ENCODE peak calls at places on chromosomes 12 and 14, in five cellular contexts. P is mesenchymal stem cell; T is CD4-positive, alpha-beta memory T cell; B is fibroblast of mammary gland; N is brain microvascular endothelial cell. W is an unnamed sample.

GRCh38 chr12:76679778-76680177 is 84.1 kb upstream of the ZDHHC17 start:
- DNase-seq in T (no peak), P (no peak), B (no peak), N (peak; percentile 45), W (no peak)

GRCh38 chr14:91325211-91325610 is 80.7 kb upstream of the GPR68 start:
- DNase-seq in T (no peak), N (no peak), P (no peak), B (no peak), W (no peak)

GRCh38 chr14:87066221-87066817 is 926.7 kb downstream of the GALC start:
- DNase-seq in B (peak; percentile 9), N (no peak), T (no peak), P (peak; percentile 3), W (no peak)

GRCh38 chr14:77098470-77099353 is 654 bp downstream of the CIPC start:
- DNase-seq in B (no peak), N (no peak), T (peak; percentile 22), P (no peak), W (no peak)

GRCh38 chr12:45182511-45182910 is 33.4 kb upstream of the ANO6 start:
- DNase-seq in B (no peak), N (no peak), P (no peak), T (no peak), W (no peak)

GRCh38 chr12:112133418-112133817 is 8.1 kb downstream of the TRAFD1 start:
- DNase-seq in N (no peak), T (no peak), B (no peak), P (no peak), W (no peak)

GRCh38 chr12:57370696-57371095 is 60.1 kb downstream of the R3HDM2 start:
- DNase-seq in T (no peak), P (no peak), B (no peak), N (no peak), W (peak; percentile 14)

GRCh38 chr12:110107369-110108281 is 16.5 kb upstream of the IFT81 start:
- DNase-seq in B (peak; percentile 99), N (peak; percentile 99), P (peak; percentile 68), T (no peak), W (peak; percentile 93)

GRCh38 chr12:57261385-57261784 is 10.4 kb upstream of the STAC3 start:
- DNase-seq in T (no peak), P (no peak), N (no peak), B (no peak), W (no peak)

GRCh38 chr12:108589028-108589839 is 8.7 kb downstream of the TMEM119 start:
- DNase-seq in B (peak; percentile 80), T (no peak), P (no peak), N (no peak), W (peak; percentile 55)

GRCh38 chr12:62505786-62506185 is 39.2 kb downstream of the MON2 start:
- DNase-seq in B (no peak), N (no peak), T (no peak), P (no peak), W (no peak)

GRCh38 chr12:10242539-10242938 is 29.9 kb downstream of the GABARAPL1 start:
- DNase-seq in B (no peak), N (no peak), T (no peak), P (no peak), W (no peak)

GRCh38 chr12:26869908-26870459 is 37.0 kb upstream of the ITPR2 start:
- DNase-seq in T (no peak), N (no peak), B (no peak), P (no peak), W (no peak)

GRCh38 chr14:100348253-100348729 is 25.2 kb downstream of the SLC25A47 start:
- DNase-seq in P (no peak), B (no peak), T (no peak), N (no peak), W (no peak)

GRCh38 chr12:62917066-62917465 is 17.9 kb downstream of the PPM1H start:
- DNase-seq in T (no peak), P (no peak), B (no peak), N (no peak), W (no peak)

GRCh38 chr12:25207883-25208282 is 12.8 kb downstream of the ETFRF1 start:
- DNase-seq in N (no peak), P (no peak), B (no peak), T (no peak), W (no peak)

GRCh38 chr12:118773956-118774723 is 207.2 kb upstream of the SRRM4 start:
- DNase-seq in N (no peak), B (no peak), T (no peak), P (no peak), W (no peak)

GRCh38 chr12:89236237-89236636 is 116.1 kb downstream of the DUSP6 start:
- DNase-seq in T (no peak), N (no peak), P (peak; percentile 67), B (peak; percentile 84), W (no peak)

GRCh38 chr12:72191761-72192160 is 80.4 kb upstream of the TRHDE start:
- DNase-seq in N (no peak), B (no peak), T (no peak), P (no peak), W (no peak)

GRCh38 chr14:54773171-54774006 is 129.2 kb downstream of the GCH1 start:
- DNase-seq in P (peak; percentile 100), T (peak; percentile 75), N (peak; percentile 99), B (peak; percentile 100), W (peak; percentile 100)

GRCh38 chr14:23079716-23080115 is 15.2 kb downstream of the ACIN1 start:
- DNase-seq in T (no peak), P (no peak), B (peak; percentile 68), N (no peak), W (no peak)

GRCh38 chr14:45359766-45360165 is 106.8 kb upstream of the MIS18BP1 start:
- DNase-seq in B (peak; percentile 19), T (no peak), N (no peak), P (peak; percentile 46), W (no peak)

GRCh38 chr12:7090222-7090998 is 1.8 kb downstream of the C1R start:
- DNase-seq in B (peak; percentile 65), N (no peak), P (peak; percentile 38), T (no peak), W (no peak)

GRCh38 chr12:3332190-3332589 is 158.8 kb upstream of the PRMT8 start:
- DNase-seq in N (peak; percentile 8), T (no peak), P (peak; percentile 2), B (peak; percentile 18), W (no peak)

GRCh38 chr12:57166971-57167371 is 19.6 kb upstream of the LRP1-AS start:
- DNase-seq in B (peak; percentile 90), N (peak; percentile 68), T (no peak), P (peak; percentile 67), W (peak; percentile 38)

GRCh38 chr12:57239587-57240068 is 10.1 kb downstream of the SHMT2 start:
- DNase-seq in B (no peak), T (no peak), P (no peak), N (no peak), W (no peak)

GRCh38 chr12:121465921-121466799 is 66.2 kb downstream of the RNF34 start:
- DNase-seq in P (peak; percentile 32), B (no peak), N (no peak), T (peak; percentile 41), W (peak; percentile 23)

GRCh38 chr12:116734156-116734768 is 3.6 kb downstream of the SPRING1 start:
- DNase-seq in T (no peak), N (no peak), P (no peak), B (no peak), W (no peak)

GRCh38 chr14:35261774-35262173 is 30.4 kb upstream of the PSMA6 start:
- DNase-seq in B (peak; percentile 2), T (no peak), N (no peak), P (peak; percentile 17), W (peak; percentile 55)

GRCh38 chr12:88854260-88854659 is 274.0 kb upstream of the KITLG start:
- DNase-seq in P (peak; percentile 48), B (peak; percentile 42), T (no peak), N (peak; percentile 73), W (peak; percentile 46)

GRCh38 chr14:51089278-51089677 is 5.6 kb downstream of the TRIM9 start:
- DNase-seq in P (no peak), T (no peak), N (no peak), B (no peak), W (no peak)

GRCh38 chr12:62684586-62685295 is 218.1 kb downstream of the MON2 start:
- DNase-seq in P (no peak), B (peak; percentile 91), T (no peak), N (no peak), W (peak; percentile 26)

GRCh38 chr14:22281322-22281977 is 307.6 kb downstream of the DAD1 start:
- DNase-seq in P (no peak), N (no peak), B (no peak), T (no peak), W (no peak)

GRCh38 chr12:62802981-62803380 is 132.0 kb downstream of the PPM1H start:
- DNase-seq in B (no peak), T (no peak), N (peak; percentile 36), P (no peak), W (no peak)

GRCh38 chr14:85313801-85314207 is 216.1 kb upstream of the FLRT2 start:
- DNase-seq in B (no peak), P (peak; percentile 83), T (no peak), N (peak; percentile 32), W (no peak)

GRCh38 chr12:74415633-74416032 is 122.0 kb upstream of the ATXN7L3B start:
- DNase-seq in N (peak; percentile 28), B (peak; percentile 21), T (no peak), P (peak; percentile 44), W (peak; percentile 48)

GRCh38 chr14:104978774-104979691 is 859 bp upstream of the AHNAK2 start:
- DNase-seq in B (no peak), T (no peak), P (no peak), N (no peak), W (no peak)
- H3K4me3 ChIP-seq in B (peak overlapping the region; percentile 33), T (no peak overlapping the region), P (peak overlapping the region; percentile 40), N (peak overlapping the region; percentile 44), W (peak overlapping the region; percentile 37)

DNA sequence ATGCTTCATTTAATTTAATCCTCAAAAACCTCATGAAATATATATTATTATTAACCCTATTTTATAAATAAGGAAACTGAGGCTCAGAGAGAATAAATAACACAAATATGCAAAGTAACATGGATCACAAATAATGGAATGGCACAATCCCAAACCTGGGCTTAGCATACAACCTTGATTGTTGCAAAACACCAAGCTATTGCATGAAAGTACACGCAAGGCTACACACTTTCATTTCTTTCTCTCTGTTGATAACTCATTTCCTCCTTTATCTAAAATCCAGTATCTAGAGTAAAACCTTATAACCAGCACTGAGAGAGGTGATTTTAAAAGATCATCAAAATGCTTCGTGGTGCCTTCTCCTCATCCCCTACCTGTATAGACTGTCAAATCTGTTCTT is 2.8 kb upstream of the DAAM1 start:
- DNase-seq in P (no peak), B (no peak), T (no peak), N (no peak), W (no peak)
- H3K4me3 ChIP-seq in P (no peak overlapping the region), B (no peak overlapping the region), T (no peak overlapping the region), N (no peak overlapping the region), W (no peak overlapping the region)

GRCh38 chr14:73252491-73253322 is 15.4 kb downstream of the PAPLN start:
- DNase-seq in B (no peak), T (no peak), N (no peak), P (no peak), W (no peak)
- H3K4me3 ChIP-seq in B (no peak overlapping the region), T (no peak overlapping the region), N (no peak overlapping the region), P (no peak overlapping the region), W (no peak overlapping the region)

DNA sequence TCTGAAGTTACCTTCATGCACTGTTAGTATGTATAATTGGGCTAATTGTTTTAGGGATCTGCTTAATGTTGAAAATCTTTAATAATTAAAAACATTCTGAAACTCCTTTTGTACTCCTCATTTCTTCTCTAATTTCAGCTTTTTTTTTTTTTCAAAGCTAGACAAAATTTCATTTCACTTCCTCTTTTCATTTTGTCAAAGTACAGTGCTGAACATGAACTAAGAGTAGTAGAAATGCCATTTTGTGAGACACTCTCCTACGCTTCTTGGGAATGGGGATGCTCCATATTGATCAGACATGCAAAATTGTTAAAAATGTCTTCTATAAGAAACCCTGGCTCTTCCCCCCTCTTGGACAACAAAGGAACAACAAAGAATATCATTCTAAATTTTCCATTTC is 1.7 kb downstream of the ABCD2 start:
- DNase-seq in N (no peak), P (no peak), T (no peak), B (no peak), W (no peak)
- H3K4me3 ChIP-seq in N (no peak overlapping the region), P (no peak overlapping the region), T (peak overlapping the region; percentile 83), B (no peak overlapping the region), W (no peak overlapping the region)